ENCODE peak calls at places on chromosomes 12 and 14, in eight cellular contexts. One of them, this sample, is unnamed.

GRCh38 chr12:55737581-55738112 is 5.3 kb upstream of the GDF11 start:
- DNase-seq in right lobe of liver: no peak
- DNase-seq in fibroblast of pulmonary artery: no peak
- DNase-seq in uterus: no peak
- DNase-seq in OCI-LY7: peak
- DNase-seq in foreskin fibroblast: no peak
- DNase-seq in heart left ventricle: no peak
- DNase-seq in AG09309: no peak
- DNase-seq in this sample: no peak

GRCh38 chr12:123934829-123935228 is 37.8 kb downstream of the CCDC92 start:
- DNase-seq in right lobe of liver: no peak
- DNase-seq in fibroblast of pulmonary artery: peak
- DNase-seq in uterus: no peak
- DNase-seq in OCI-LY7: no peak
- DNase-seq in foreskin fibroblast: peak
- DNase-seq in heart left ventricle: no peak
- DNase-seq in AG09309: peak
- DNase-seq in this sample: peak

GRCh38 chr12:87676726-87677125 is 352.5 kb downstream of the C12orf50 start:
- DNase-seq in right lobe of liver: no peak
- DNase-seq in fibroblast of pulmonary artery: peak
- DNase-seq in uterus: no peak
- DNase-seq in OCI-LY7: no peak
- DNase-seq in foreskin fibroblast: no peak
- DNase-seq in heart left ventricle: no peak
- DNase-seq in AG09309: no peak
- DNase-seq in this sample: no peak

GRCh38 chr14:88559852-88560251 is 3.0 kb upstream of the ZC3H14 start:
- DNase-seq in right lobe of liver: no peak
- DNase-seq in fibroblast of pulmonary artery: peak
- DNase-seq in uterus: no peak
- DNase-seq in OCI-LY7: peak
- DNase-seq in foreskin fibroblast: peak
- DNase-seq in heart left ventricle: no peak
- DNase-seq in AG09309: peak
- DNase-seq in this sample: peak

GRCh38 chr14:74085828-74086227 is 1.1 kb downstream of the LIN52 start:
- DNase-seq in right lobe of liver: no peak
- DNase-seq in fibroblast of pulmonary artery: no peak
- DNase-seq in uterus: no peak
- DNase-seq in OCI-LY7: peak
- DNase-seq in foreskin fibroblast: no peak
- DNase-seq in heart left ventricle: no peak
- DNase-seq in AG09309: no peak
- DNase-seq in this sample: no peak

GRCh38 chr12:39587247-39587646 is 32.4 kb downstream of the ABCD2 start:
- DNase-seq in right lobe of liver: no peak
- DNase-seq in fibroblast of pulmonary artery: peak
- DNase-seq in uterus: no peak
- DNase-seq in OCI-LY7: peak
- DNase-seq in foreskin fibroblast: no peak
- DNase-seq in heart left ventricle: no peak
- DNase-seq in AG09309: no peak
- DNase-seq in this sample: peak

GRCh38 chr12:14850929-14851663 is 7.8 kb upstream of the ART4 start:
- DNase-seq in right lobe of liver: no peak
- DNase-seq in fibroblast of pulmonary artery: no peak
- DNase-seq in uterus: no peak
- DNase-seq in OCI-LY7: no peak
- DNase-seq in foreskin fibroblast: no peak
- DNase-seq in heart left ventricle: no peak
- DNase-seq in AG09309: no peak
- DNase-seq in this sample: no peak

GRCh38 chr12:39071611-39072010 is 166.2 kb upstream of the CPNE8 start:
- DNase-seq in right lobe of liver: no peak
- DNase-seq in fibroblast of pulmonary artery: no peak
- DNase-seq in uterus: no peak
- DNase-seq in OCI-LY7: no peak
- DNase-seq in foreskin fibroblast: no peak
- DNase-seq in heart left ventricle: no peak
- DNase-seq in AG09309: no peak
- DNase-seq in this sample: no peak

GRCh38 chr14:58227096-58227819 is 17.4 kb upstream of the PSMA3 start:
- DNase-seq in right lobe of liver: no peak
- DNase-seq in fibroblast of pulmonary artery: no peak
- DNase-seq in uterus: no peak
- DNase-seq in OCI-LY7: no peak
- DNase-seq in foreskin fibroblast: no peak
- DNase-seq in heart left ventricle: no peak
- DNase-seq in AG09309: no peak
- DNase-seq in this sample: no peak

GRCh38 chr14:77053046-77053841 is 24.7 kb upstream of the IRF2BPL start:
- DNase-seq in right lobe of liver: peak
- DNase-seq in fibroblast of pulmonary artery: peak
- DNase-seq in uterus: peak
- DNase-seq in OCI-LY7: peak
- DNase-seq in foreskin fibroblast: peak
- DNase-seq in heart left ventricle: peak
- DNase-seq in AG09309: no peak
- DNase-seq in this sample: peak

GRCh38 chr12:47551426-47551851 is 154.4 kb downstream of the RPAP3 start:
- DNase-seq in right lobe of liver: no peak
- DNase-seq in fibroblast of pulmonary artery: peak
- DNase-seq in uterus: peak
- DNase-seq in OCI-LY7: no peak
- DNase-seq in foreskin fibroblast: peak
- DNase-seq in heart left ventricle: peak
- DNase-seq in AG09309: peak
- DNase-seq in this sample: peak

GRCh38 chr12:130742112-130742511 is 26.0 kb upstream of the RIMBP2 start:
- DNase-seq in right lobe of liver: no peak
- DNase-seq in fibroblast of pulmonary artery: no peak
- DNase-seq in uterus: no peak
- DNase-seq in OCI-LY7: no peak
- DNase-seq in foreskin fibroblast: no peak
- DNase-seq in heart left ventricle: no peak
- DNase-seq in AG09309: no peak
- DNase-seq in this sample: no peak

GRCh38 chr12:2244013-2244861 is 191.4 kb downstream of the CACNA1C start:
- DNase-seq in right lobe of liver: no peak
- DNase-seq in fibroblast of pulmonary artery: peak
- DNase-seq in uterus: peak
- DNase-seq in OCI-LY7: no peak
- DNase-seq in foreskin fibroblast: peak
- DNase-seq in heart left ventricle: peak
- DNase-seq in AG09309: peak
- DNase-seq in this sample: peak

GRCh38 chr12:114631242-114631641 is 52.7 kb downstream of the TBX3 start:
- DNase-seq in right lobe of liver: no peak
- DNase-seq in fibroblast of pulmonary artery: no peak
- DNase-seq in uterus: no peak
- DNase-seq in OCI-LY7: no peak
- DNase-seq in foreskin fibroblast: no peak
- DNase-seq in heart left ventricle: no peak
- DNase-seq in AG09309: no peak
- DNase-seq in this sample: no peak

GRCh38 chr14:106269029-106269428 is 742.6 kb downstream of the TMEM121 start:
- DNase-seq in right lobe of liver: no peak
- DNase-seq in fibroblast of pulmonary artery: no peak
- DNase-seq in uterus: no peak
- DNase-seq in OCI-LY7: peak
- DNase-seq in foreskin fibroblast: no peak
- DNase-seq in heart left ventricle: no peak
- DNase-seq in AG09309: no peak
- DNase-seq in this sample: no peak

GRCh38 chr14:106269451-106270204 is 743.2 kb downstream of the TMEM121 start:
- DNase-seq in right lobe of liver: no peak
- DNase-seq in fibroblast of pulmonary artery: no peak
- DNase-seq in uterus: no peak
- DNase-seq in OCI-LY7: no peak
- DNase-seq in foreskin fibroblast: no peak
- DNase-seq in heart left ventricle: no peak
- DNase-seq in AG09309: no peak
- DNase-seq in this sample: no peak

GRCh38 chr14:106268013-106268727 is 741.8 kb downstream of the TMEM121 start:
- DNase-seq in right lobe of liver: no peak
- DNase-seq in fibroblast of pulmonary artery: no peak
- DNase-seq in uterus: no peak
- DNase-seq in OCI-LY7: peak
- DNase-seq in foreskin fibroblast: no peak
- DNase-seq in heart left ventricle: no peak
- DNase-seq in AG09309: no peak
- DNase-seq in this sample: no peak
- TF ChIP-seq CTCF in right lobe of liver: no peak
- TF ChIP-seq CTCF in fibroblast of pulmonary artery: no peak
- TF ChIP-seq CTCF in uterus: no peak
- TF ChIP-seq CTCF in OCI-LY7: peak
- TF ChIP-seq CTCF in foreskin fibroblast: no peak
- TF ChIP-seq CTCF in heart left ventricle: peak
- TF ChIP-seq CTCF in AG09309: no peak
- TF ChIP-seq CTCF in this sample: no peak

GRCh38 chr12:93813972-93814821 is 137.0 kb downstream of the CRADD start:
- DNase-seq in right lobe of liver: peak
- DNase-seq in fibroblast of pulmonary artery: peak
- DNase-seq in uterus: peak
- DNase-seq in OCI-LY7: no peak
- DNase-seq in foreskin fibroblast: peak
- DNase-seq in heart left ventricle: peak
- DNase-seq in AG09309: no peak
- DNase-seq in this sample: peak
- H3K4me3 ChIP-seq in right lobe of liver: no peak
- H3K4me3 ChIP-seq in fibroblast of pulmonary artery: peak
- H3K4me3 ChIP-seq in uterus: no peak
- H3K4me3 ChIP-seq in OCI-LY7: no peak
- H3K4me3 ChIP-seq in foreskin fibroblast: no peak
- H3K4me3 ChIP-seq in heart left ventricle: no peak
- H3K4me3 ChIP-seq in AG09309: no peak
- H3K4me3 ChIP-seq in this sample: no peak

DNA sequence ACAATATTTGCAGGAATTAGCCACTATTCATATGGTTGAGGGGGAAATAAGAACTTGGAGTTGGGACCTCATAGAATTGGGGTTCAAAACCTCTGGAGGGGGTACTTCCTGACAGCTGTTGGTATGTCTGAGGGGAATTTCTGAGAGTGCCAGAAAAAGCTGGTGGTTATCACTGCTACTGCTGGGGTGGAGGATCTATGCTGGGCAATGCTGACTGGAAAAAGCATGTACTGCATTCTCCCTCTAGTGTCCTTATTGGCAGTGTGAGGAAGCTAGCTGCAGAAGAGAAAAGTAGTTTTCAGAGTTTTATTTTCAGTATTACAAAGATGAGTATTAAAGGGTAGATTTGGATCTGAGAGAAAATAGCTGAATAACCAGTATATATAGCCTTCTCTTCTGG is 88.8 kb downstream of the FUT8 start:
- DNase-seq in right lobe of liver: no peak
- DNase-seq in fibroblast of pulmonary artery: no peak
- DNase-seq in uterus: no peak
- DNase-seq in OCI-LY7: no peak
- DNase-seq in foreskin fibroblast: no peak
- DNase-seq in heart left ventricle: no peak
- DNase-seq in AG09309: no peak
- DNase-seq in this sample: peak
- TF ChIP-seq CTCF in right lobe of liver: no peak
- TF ChIP-seq CTCF in fibroblast of pulmonary artery: peak
- TF ChIP-seq CTCF in uterus: no peak
- TF ChIP-seq CTCF in OCI-LY7: peak
- TF ChIP-seq CTCF in foreskin fibroblast: no peak
- TF ChIP-seq CTCF in heart left ventricle: no peak
- TF ChIP-seq CTCF in AG09309: no peak
- TF ChIP-seq CTCF in this sample: peak

DNA sequence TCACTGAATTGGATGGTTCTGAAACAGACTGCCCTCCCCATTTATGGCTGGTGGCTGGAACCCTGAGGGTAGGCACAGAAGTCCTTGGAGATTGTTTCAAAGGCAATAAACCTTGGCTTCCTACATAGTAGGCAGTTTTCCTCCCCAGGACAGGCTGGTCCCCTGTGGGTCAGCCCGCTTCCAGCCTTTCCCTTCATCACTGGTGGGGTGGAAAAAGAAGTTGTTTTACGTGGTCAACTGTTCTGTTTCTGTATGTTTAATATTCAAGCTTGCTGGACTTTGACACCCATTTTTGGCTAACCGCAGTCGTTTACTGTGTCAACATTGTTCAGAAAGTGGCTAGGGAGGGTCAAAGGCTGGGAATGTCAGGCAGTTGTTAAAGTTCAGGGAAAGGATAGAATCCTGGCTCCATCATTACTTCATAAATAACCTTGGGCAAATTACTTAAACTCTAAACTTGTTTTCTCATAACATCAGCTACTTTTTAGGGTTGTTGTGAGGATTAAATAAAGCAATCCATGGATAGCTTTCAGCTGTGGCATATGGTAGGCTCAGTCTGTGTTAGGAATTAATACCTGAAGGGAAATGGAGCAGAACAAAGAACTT is 2.4 kb downstream of the KLHDC2 start:
- DNase-seq in right lobe of liver: peak
- DNase-seq in fibroblast of pulmonary artery: no peak
- DNase-seq in uterus: no peak
- DNase-seq in OCI-LY7: no peak
- DNase-seq in foreskin fibroblast: peak
- DNase-seq in heart left ventricle: no peak
- DNase-seq in AG09309: no peak
- DNase-seq in this sample: peak
- H3K4me3 ChIP-seq in right lobe of liver: peak
- H3K4me3 ChIP-seq in fibroblast of pulmonary artery: peak
- H3K4me3 ChIP-seq in uterus: no peak
- H3K4me3 ChIP-seq in OCI-LY7: peak
- H3K4me3 ChIP-seq in foreskin fibroblast: peak
- H3K4me3 ChIP-seq in heart left ventricle: no peak
- H3K4me3 ChIP-seq in AG09309: no peak
- H3K4me3 ChIP-seq in this sample: peak

GRCh38 chr12:23947395-23947794 is 2.1 kb downstream of the SOX5 start:
- DNase-seq in right lobe of liver: no peak
- DNase-seq in fibroblast of pulmonary artery: no peak
- DNase-seq in uterus: no peak
- DNase-seq in OCI-LY7: no peak
- DNase-seq in foreskin fibroblast: no peak
- DNase-seq in heart left ventricle: no peak
- DNase-seq in AG09309: no peak
- DNase-seq in this sample: no peak
- TF ChIP-seq CTCF in right lobe of liver: no peak
- TF ChIP-seq CTCF in fibroblast of pulmonary artery: no peak
- TF ChIP-seq CTCF in uterus: no peak
- TF ChIP-seq CTCF in OCI-LY7: no peak
- TF ChIP-seq CTCF in foreskin fibroblast: no peak
- TF ChIP-seq CTCF in heart left ventricle: no peak
- TF ChIP-seq CTCF in AG09309: no peak
- TF ChIP-seq CTCF in this sample: no peak

DNA sequence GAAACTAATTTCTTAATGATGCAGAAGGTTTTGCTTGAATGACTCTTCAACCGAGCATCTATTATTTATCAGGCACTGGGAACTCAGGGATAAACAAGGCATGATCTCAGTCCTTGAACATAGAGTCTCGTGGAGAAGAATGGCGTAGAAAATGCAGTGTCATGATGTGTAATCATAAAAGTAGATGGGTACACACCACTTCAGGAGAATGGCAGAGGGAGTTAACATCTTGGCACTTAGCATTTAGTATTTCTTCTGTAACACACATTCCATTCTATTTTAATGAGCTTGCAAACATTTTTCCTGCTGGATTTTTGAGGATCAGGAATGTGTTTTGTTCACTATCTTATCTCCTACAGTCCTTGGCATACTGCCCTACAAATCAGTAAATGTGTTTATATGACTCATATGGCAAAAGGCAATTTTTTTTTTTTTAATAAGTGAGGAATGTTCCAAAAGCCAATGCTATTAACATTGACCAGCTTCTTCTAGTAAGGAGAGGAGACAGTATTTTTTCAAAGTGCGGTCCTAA is 3.8 kb downstream of the TXNRD1 start:
- DNase-seq in right lobe of liver: no peak
- DNase-seq in fibroblast of pulmonary artery: peak
- DNase-seq in uterus: no peak
- DNase-seq in OCI-LY7: no peak
- DNase-seq in foreskin fibroblast: peak
- DNase-seq in heart left ventricle: no peak
- DNase-seq in AG09309: peak
- DNase-seq in this sample: peak
- H3K4me3 ChIP-seq in right lobe of liver: no peak
- H3K4me3 ChIP-seq in fibroblast of pulmonary artery: no peak
- H3K4me3 ChIP-seq in uterus: no peak
- H3K4me3 ChIP-seq in OCI-LY7: no peak
- H3K4me3 ChIP-seq in foreskin fibroblast: no peak
- H3K4me3 ChIP-seq in heart left ventricle: no peak
- H3K4me3 ChIP-seq in AG09309: no peak
- H3K4me3 ChIP-seq in this sample: no peak

This sample was measured in choroid plexus epithelial cell.